ENCODE peak calls at places on chromosome 3, in six cellular contexts. X is naive thymus-derived CD4-positive, alpha-beta T cell; J is astrocyte of the cerebellum; E is CD4-positive, CD25-positive, alpha-beta regulatory T cell; P is MG63; H is NCI-H510A treated with DMSO at 0.1 percent for 48 hours. N is an unnamed sample.

GRCh38 chr3:127193775-127194174 is 844 bp downstream of the PRR23E start:
- DNase-seq in P (no peak), H (no peak), J (no peak), X (no peak), E (no peak), N (no peak)

GRCh38 chr3:45593708-45594601 is 596 bp upstream of the LIMD1 start:
- DNase-seq in J (no peak), H (peak), X (peak), P (peak), E (peak), N (no peak)

GRCh38 chr3:195226900-195227447 is 44.0 kb downstream of the XXYLT1 start:
- DNase-seq in X (peak), H (no peak), E (no peak), P (no peak), J (no peak), N (no peak)

GRCh38 chr3:71039332-71039731 is 544.2 kb downstream of the FOXP1 start:
- DNase-seq in J (no peak), E (peak), P (no peak), X (no peak), H (no peak), N (no peak)

GRCh38 chr3:38545983-38546382 is 49.8 kb downstream of the EXOG start:
- DNase-seq in E (no peak), J (no peak), X (no peak), P (no peak), H (no peak), N (no peak)

GRCh38 chr3:183959214-183959613 is 58.5 kb downstream of the ABCC5 start:
- DNase-seq in X (no peak), J (no peak), H (no peak), P (no peak), E (no peak), N (no peak)

GRCh38 chr3:10242182-10243065 is 5.8 kb upstream of the TATDN2 start:
- DNase-seq in X (peak), E (peak), P (no peak), J (peak), H (no peak), N (peak)

GRCh38 chr3:7607083-7607482 is 746.2 kb downstream of the GRM7 start:
- DNase-seq in P (no peak), H (no peak), X (no peak), E (no peak), J (no peak), N (no peak)

GRCh38 chr3:197186887-197187588 is 111.4 kb downstream of the DLG1 start:
- DNase-seq in H (peak), X (no peak), J (peak), E (peak), P (no peak), N (no peak)

GRCh38 chr3:53824795-53825194 is 21.4 kb downstream of the CHDH start:
- DNase-seq in P (no peak), E (no peak), J (no peak), H (no peak), X (no peak), N (no peak)

GRCh38 chr3:194198938-194199337 is 63.0 kb downstream of the HES1 start:
- DNase-seq in H (no peak), X (no peak), P (no peak), E (no peak), J (no peak), N (no peak)

GRCh38 chr3:11394397-11394796 is 122.2 kb downstream of the ATG7 start:
- DNase-seq in J (no peak), P (no peak), H (no peak), E (no peak), X (no peak), N (no peak)

GRCh38 chr3:60160105-60160791 is 1091.0 kb downstream of the FHIT start:
- DNase-seq in X (no peak), J (no peak), E (no peak), P (no peak), H (no peak), N (no peak)

GRCh38 chr3:71325715-71326114 is 257.8 kb downstream of the FOXP1 start:
- DNase-seq in H (no peak), E (no peak), P (no peak), J (no peak), X (no peak), N (no peak)

GRCh38 chr3:161100994-161101393 is 4.2 kb downstream of the B3GALNT1 start:
- DNase-seq in H (no peak), J (no peak), E (no peak), P (no peak), X (no peak), N (no peak)

GRCh38 chr3:69249001-69249400 is 126.6 kb upstream of the LMOD3 start:
- DNase-seq in J (no peak), P (no peak), X (no peak), H (no peak), E (no peak), N (no peak)

GRCh38 chr3:188901126-188901525 is 270.6 kb upstream of the TPRG1 start:
- DNase-seq in X (no peak), J (no peak), H (no peak), P (peak), E (no peak), N (no peak)

GRCh38 chr3:45319231-45320085 is 68.9 kb upstream of the LARS2 start:
- DNase-seq in H (no peak), P (no peak), E (no peak), J (no peak), X (no peak), N (no peak)

GRCh38 chr3:195250473-195251251 is 20.3 kb downstream of the XXYLT1 start:
- DNase-seq in E (no peak), H (peak), P (no peak), J (no peak), X (peak), N (no peak)

GRCh38 chr3:133196527-133196926 is 158.3 kb downstream of the TMEM108 start:
- DNase-seq in X (no peak), J (no peak), H (no peak), P (no peak), E (no peak), N (no peak)

GRCh38 chr3:5275529-5275928 is 88.0 kb downstream of the EDEM1 start:
- DNase-seq in P (no peak), J (peak), X (no peak), E (no peak), H (no peak), N (no peak)

GRCh38 chr3:129014148-129014547 is 13.0 kb downstream of the EFCC1 start:
- DNase-seq in P (no peak), E (no peak), J (no peak), X (no peak), H (no peak), N (no peak)

GRCh38 chr3:174016186-174016585 is 618.6 kb downstream of the NLGN1 start:
- DNase-seq in J (peak), P (peak), H (no peak), X (no peak), E (no peak), N (peak)

GRCh38 chr3:18201315-18201714 is 223.8 kb downstream of the SATB1 start:
- DNase-seq in E (no peak), P (no peak), H (no peak), J (no peak), X (no peak), N (no peak)

GRCh38 chr3:11059090-11059798 is 66.7 kb downstream of the SLC6A1 start:
- DNase-seq in E (no peak), P (peak), X (peak), J (peak), H (no peak), N (peak)

GRCh38 chr3:81531256-81531655 is 230.2 kb downstream of the GBE1 start:
- DNase-seq in X (no peak), H (no peak), J (no peak), P (no peak), E (no peak), N (no peak)

GRCh38 chr3:194369522-194370279 is at the start of gene LRRC15:
- DNase-seq in J (no peak), X (no peak), H (no peak), E (no peak), P (peak), N (no peak)